ENCODE peak calls at places on chromosomes 4 and X, in four cellular contexts. T is A549, D is HepG2, V is NB4. L is an unnamed sample.

GRCh38 chr4:15250021-15250441 is 177.8 kb upstream of the C1QTNF7 start:
- DNase-seq in T (no peak), D (no peak), V (no peak), L (no peak)

GRCh38 chr4:56267558-56267957 is 119.7 kb downstream of the AASDH start:
- DNase-seq in T (no peak), D (no peak), V (no peak), L (no peak)

GRCh38 chr4:6226506-6226905 is 26.2 kb upstream of the JAKMIP1 start:
- DNase-seq in T (no peak), D (no peak), V (no peak), L (no peak)

GRCh38 chr4:108175966-108176365 is 7.2 kb upstream of the LEF1 start:
- DNase-seq in T (no peak), D (no peak), V (no peak), L (no peak)

GRCh38 chr4:151540728-151541437 is 131.9 kb downstream of the FHIP1A start:
- DNase-seq in T (peak), D (no peak), V (no peak), L (no peak)

GRCh38 chr4:76156635-76157034 is 8.4 kb upstream of the NUP54 start:
- DNase-seq in T (no peak), D (no peak), V (no peak), L (no peak)

GRCh38 chrX:82813671-82814078 is 694.4 kb upstream of the POU3F4 start:
- DNase-seq in T (peak), D (no peak), V (no peak), L (no peak)

GRCh38 chrX:46204721-46205422 is 340.3 kb downstream of the ZNF674 start:
- DNase-seq in T (peak), D (no peak), V (no peak), L (no peak)

GRCh38 chrX:57647020-57647419 is 33.0 kb downstream of the NLRP2B start:
- DNase-seq in T (no peak), D (no peak), V (no peak), L (no peak)

GRCh38 chr4:27702710-27703431 is 842.2 kb downstream of the STIM2 start:
- DNase-seq in T (peak), D (peak), V (peak), L (no peak)

GRCh38 chr4:7811536-7812190 is 128.0 kb downstream of the AFAP1 start:
- DNase-seq in T (no peak), D (no peak), V (no peak), L (no peak)

DNA sequence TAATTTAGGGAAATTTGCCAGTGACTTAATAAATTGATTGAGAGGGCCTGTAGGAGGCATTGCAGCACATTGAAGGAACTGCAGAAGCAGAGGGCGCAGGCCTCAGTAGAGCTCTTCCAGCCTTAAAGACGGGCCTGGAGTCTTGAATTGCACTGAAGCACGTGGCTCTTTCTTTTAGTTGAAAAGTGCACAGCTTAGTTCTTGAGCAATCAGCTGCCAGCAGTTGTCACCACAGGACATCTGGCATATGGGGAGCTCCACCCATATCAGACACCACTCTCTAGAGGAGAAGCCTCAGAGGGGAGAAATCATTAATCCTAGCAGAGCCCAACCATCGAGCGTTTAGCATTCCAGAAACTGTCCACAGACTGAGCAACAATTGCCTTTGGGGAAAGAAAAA is 16.0 kb upstream of the FGF16 start:
- DNase-seq in T (no peak), D (no peak), V (peak), L (no peak)
- TF ChIP-seq MYC in T (no peak), D (no peak), V (peak), L (no peak)

GRCh38 chrX:15881498-15881897 is 26.9 kb upstream of the AP1S2 start:
- DNase-seq in T (no peak), D (no peak), V (no peak), L (no peak)

GRCh38 chrX:15883540-15883863 is 28.9 kb upstream of the AP1S2 start:
- DNase-seq in T (no peak), D (no peak), V (no peak), L (no peak)

GRCh38 chrX:15888062-15888461 is 33.4 kb upstream of the AP1S2 start:
- DNase-seq in T (no peak), D (no peak), V (no peak), L (no peak)

GRCh38 chrX:15877380-15877779 is 22.8 kb upstream of the AP1S2 start:
- DNase-seq in T (no peak), D (no peak), V (no peak), L (no peak)

GRCh38 chrX:15882704-15883539 is 28.3 kb upstream of the AP1S2 start:
- DNase-seq in T (peak), D (no peak), V (peak), L (peak)
- TF ChIP-seq MYC in T (no peak), D (no peak), V (no peak), L (no peak)

GRCh38 chr4:16417198-16417597 is 190.9 kb upstream of the TAPT1 start:
- DNase-seq in T (no peak), D (no peak), V (no peak), L (no peak)

GRCh38 chr4:16413794-16414555 is 187.7 kb upstream of the TAPT1 start:
- DNase-seq in T (no peak), D (no peak), V (no peak), L (no peak)

GRCh38 chr4:16415751-16416150 is 189.5 kb upstream of the TAPT1 start:
- DNase-seq in T (no peak), D (no peak), V (no peak), L (no peak)

DNA sequence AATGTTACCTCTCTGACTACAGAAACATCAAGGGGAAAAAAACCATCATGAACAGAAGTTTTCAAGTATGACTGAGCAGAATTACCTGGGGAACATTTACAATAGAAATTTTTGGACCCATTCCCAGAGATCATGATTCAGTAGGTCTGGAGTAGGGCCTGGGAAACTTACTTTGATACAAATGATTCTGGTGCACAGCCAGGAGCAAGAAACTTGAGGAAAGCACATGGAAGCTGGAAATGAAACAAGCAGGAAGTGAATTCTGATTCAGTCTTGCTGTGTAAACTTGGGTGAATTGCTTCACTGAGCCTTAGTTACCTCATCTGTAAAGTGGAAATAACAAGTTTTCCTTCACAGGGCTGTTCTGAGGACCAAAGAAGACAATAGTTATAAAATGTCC is 192.5 kb upstream of the TAPT1 start:
- DNase-seq in T (peak), D (no peak), V (no peak), L (no peak)
- TF ChIP-seq MYC in T (no peak), D (no peak), V (no peak), L (no peak)

GRCh38 chrX:2819345-2820130 is 9.2 kb upstream of the GYG2 start:
- DNase-seq in T (peak), D (peak), V (peak), L (no peak)
- TF ChIP-seq MYC in T (no peak), D (no peak), V (no peak), L (no peak)

DNA sequence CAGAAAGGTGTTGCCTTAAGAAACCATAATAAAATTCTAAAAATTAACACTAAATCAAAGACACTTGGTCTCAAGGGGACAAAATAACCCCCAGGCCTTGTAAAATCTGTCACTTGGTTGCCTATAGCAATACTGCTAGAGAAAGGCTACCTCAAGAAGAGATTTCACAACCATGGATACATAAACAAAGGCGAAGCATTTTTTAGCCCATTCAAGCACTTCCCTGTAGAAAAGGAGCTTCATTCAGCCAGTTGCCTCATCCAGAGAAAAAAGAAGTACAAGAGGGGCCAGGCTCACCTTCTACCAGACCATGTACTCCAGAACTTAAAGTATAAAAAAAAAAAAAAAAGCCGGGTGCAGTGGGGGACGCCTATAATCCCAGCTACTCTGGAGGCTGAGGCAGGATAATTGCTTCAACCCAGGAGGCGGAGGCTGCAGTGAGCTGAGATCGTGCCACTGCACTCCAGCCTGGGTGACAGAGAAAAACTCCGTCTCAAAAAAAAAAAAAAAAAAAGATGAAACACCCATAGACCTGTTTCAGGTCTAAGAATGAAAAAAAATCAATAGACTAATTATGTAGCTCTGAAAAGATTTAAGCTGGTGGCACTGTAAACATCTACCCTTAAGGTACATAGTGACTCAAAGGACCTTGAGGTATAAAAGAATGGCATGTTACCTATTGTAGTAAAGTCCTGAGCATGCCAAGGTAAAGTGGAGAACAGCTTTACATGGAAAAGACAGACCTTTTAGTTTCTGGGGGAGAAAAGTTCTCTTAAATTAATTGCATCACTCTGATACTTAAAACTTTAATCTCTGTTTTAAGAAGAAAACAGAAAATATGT is 18.0 kb downstream of the RUFY3 start:
- DNase-seq in T (no peak), D (peak), V (peak), L (no peak)
- TF ChIP-seq MYC in T (no peak), D (no peak), V (no peak), L (no peak)